ENCODE peak calls at places on chromosomes 2 and 18, in six cellular contexts. X is stimulated activated CD4-positive, alpha-beta T cell treated with anti-CD3 and anti-CD28 coated beads, Interleukin-2, amount 100 ng/mL, for 48 hours; A is effector memory CD4-positive, alpha-beta T cell; L is stromal cell of bone marrow; M is neuronal stem cell; R is globus pallidus. T is an unnamed sample.

GRCh38 chr2:179614121-179614520 is 247.3 kb downstream of the ZNF385B start:
- DNase-seq in L (no peak), A (no peak), M (no peak), X (no peak), R (no peak), T (no peak)

GRCh38 chr2:3827673-3828575 is 124.5 kb downstream of the DCDC2C start:
- DNase-seq in L (no peak), M (no peak), X (peak), R (no peak), A (no peak), T (peak)

GRCh38 chr2:176675557-176676256 is 406.5 kb downstream of the MTX2 start:
- DNase-seq in R (no peak), L (no peak), M (no peak), A (no peak), X (no peak), T (no peak)

GRCh38 chr2:120393456-120393855 is 47.5 kb downstream of the INHBB start:
- DNase-seq in R (no peak), A (no peak), M (no peak), L (no peak), X (no peak), T (no peak)

GRCh38 chr18:27964811-27965210 is 212.1 kb downstream of the CDH2 start:
- DNase-seq in M (no peak), L (no peak), A (no peak), X (no peak), R (no peak), T (no peak)

GRCh38 chr2:161975062-161975812 is 98.8 kb downstream of the DPP4 start:
- DNase-seq in L (no peak), M (no peak), R (no peak), A (no peak), X (no peak), T (no peak)

GRCh38 chr2:200247494-200247893 is 59.0 kb upstream of the SPATS2L start:
- DNase-seq in L (no peak), M (no peak), R (no peak), A (no peak), X (no peak), T (no peak)

GRCh38 chr2:27071277-27071989 is at the start of gene OST4:
- DNase-seq in A (peak), L (peak), X (peak), R (peak), M (peak), T (peak)